ENCODE peak calls at places on chromosomes 12 and 14, in five cellular contexts. One of them, this sample, is unnamed.

GRCh38 chr14:76962303-76962660 is 66.2 kb downstream of the IRF2BPL start:
- DNase-seq in GM12878: no peak
- DNase-seq in NT2/D1: no peak
- DNase-seq in HepG2: no peak
- DNase-seq in H1: no peak
- DNase-seq in this sample: no peak

GRCh38 chr12:10740182-10740581 is 17.1 kb upstream of the YBX3 start:
- DNase-seq in GM12878: no peak
- DNase-seq in NT2/D1: peak; percentile 57
- DNase-seq in HepG2: peak; percentile 58
- DNase-seq in H1: no peak
- DNase-seq in this sample: no peak

GRCh38 chr12:80412343-80412953 is 31.6 kb upstream of the PTPRQ start:
- DNase-seq in GM12878: no peak
- DNase-seq in NT2/D1: peak; percentile 38
- DNase-seq in HepG2: peak; percentile 40
- DNase-seq in H1: no peak
- DNase-seq in this sample: peak; percentile 25

GRCh38 chr12:62758216-62758615 is 176.7 kb downstream of the PPM1H start:
- DNase-seq in GM12878: no peak
- DNase-seq in NT2/D1: no peak
- DNase-seq in HepG2: no peak
- DNase-seq in H1: no peak
- DNase-seq in this sample: no peak

GRCh38 chr14:103753809-103754208 is 38.2 kb downstream of the ZFYVE21 start:
- DNase-seq in GM12878: no peak
- DNase-seq in NT2/D1: no peak
- DNase-seq in HepG2: no peak
- DNase-seq in H1: no peak
- DNase-seq in this sample: no peak

GRCh38 chr12:125092872-125093680 is 27.8 kb downstream of the AACS start:
- DNase-seq in GM12878: no peak
- DNase-seq in NT2/D1: no peak
- DNase-seq in HepG2: peak; percentile 92
- DNase-seq in H1: no peak
- DNase-seq in this sample: no peak

GRCh38 chr14:68935761-68936209 is 43.3 kb downstream of the ACTN1 start:
- DNase-seq in GM12878: no peak
- DNase-seq in NT2/D1: no peak
- DNase-seq in HepG2: no peak
- DNase-seq in H1: no peak
- DNase-seq in this sample: no peak

GRCh38 chr14:85399196-85399595 is 130.7 kb upstream of the FLRT2 start:
- DNase-seq in GM12878: no peak
- DNase-seq in NT2/D1: no peak
- DNase-seq in HepG2: no peak
- DNase-seq in H1: no peak
- DNase-seq in this sample: no peak

GRCh38 chr14:39025810-39026627 is 77.0 kb downstream of the SEC23A start:
- DNase-seq in GM12878: no peak
- DNase-seq in NT2/D1: no peak
- DNase-seq in HepG2: peak; percentile 87
- DNase-seq in H1: no peak
- DNase-seq in this sample: no peak

GRCh38 chr12:109115758-109116610 is at the start of gene ACACB:
- DNase-seq in GM12878: no peak
- DNase-seq in NT2/D1: no peak
- DNase-seq in HepG2: peak; percentile 94
- DNase-seq in H1: no peak
- DNase-seq in this sample: no peak

GRCh38 chr12:30878034-30878433 is 48.5 kb upstream of the TSPAN11 start:
- DNase-seq in GM12878: no peak
- DNase-seq in NT2/D1: no peak
- DNase-seq in HepG2: no peak
- DNase-seq in H1: no peak
- DNase-seq in this sample: no peak

GRCh38 chr12:123115409-123116111 is 35.3 kb downstream of the PITPNM2 start:
- DNase-seq in GM12878: peak; percentile 8
- DNase-seq in NT2/D1: no peak
- DNase-seq in HepG2: no peak
- DNase-seq in H1: no peak
- DNase-seq in this sample: no peak

GRCh38 chr12:31687101-31687527 is 27.6 kb downstream of the ETFBKMT start:
- DNase-seq in GM12878: peak; percentile 66
- DNase-seq in NT2/D1: no peak
- DNase-seq in HepG2: no peak
- DNase-seq in H1: no peak
- DNase-seq in this sample: no peak

GRCh38 chr12:54217774-54218221 is 29.0 kb upstream of the SMUG1 start:
- DNase-seq in GM12878: no peak
- DNase-seq in NT2/D1: no peak
- DNase-seq in HepG2: no peak
- DNase-seq in H1: peak; percentile 86
- DNase-seq in this sample: no peak

DNA sequence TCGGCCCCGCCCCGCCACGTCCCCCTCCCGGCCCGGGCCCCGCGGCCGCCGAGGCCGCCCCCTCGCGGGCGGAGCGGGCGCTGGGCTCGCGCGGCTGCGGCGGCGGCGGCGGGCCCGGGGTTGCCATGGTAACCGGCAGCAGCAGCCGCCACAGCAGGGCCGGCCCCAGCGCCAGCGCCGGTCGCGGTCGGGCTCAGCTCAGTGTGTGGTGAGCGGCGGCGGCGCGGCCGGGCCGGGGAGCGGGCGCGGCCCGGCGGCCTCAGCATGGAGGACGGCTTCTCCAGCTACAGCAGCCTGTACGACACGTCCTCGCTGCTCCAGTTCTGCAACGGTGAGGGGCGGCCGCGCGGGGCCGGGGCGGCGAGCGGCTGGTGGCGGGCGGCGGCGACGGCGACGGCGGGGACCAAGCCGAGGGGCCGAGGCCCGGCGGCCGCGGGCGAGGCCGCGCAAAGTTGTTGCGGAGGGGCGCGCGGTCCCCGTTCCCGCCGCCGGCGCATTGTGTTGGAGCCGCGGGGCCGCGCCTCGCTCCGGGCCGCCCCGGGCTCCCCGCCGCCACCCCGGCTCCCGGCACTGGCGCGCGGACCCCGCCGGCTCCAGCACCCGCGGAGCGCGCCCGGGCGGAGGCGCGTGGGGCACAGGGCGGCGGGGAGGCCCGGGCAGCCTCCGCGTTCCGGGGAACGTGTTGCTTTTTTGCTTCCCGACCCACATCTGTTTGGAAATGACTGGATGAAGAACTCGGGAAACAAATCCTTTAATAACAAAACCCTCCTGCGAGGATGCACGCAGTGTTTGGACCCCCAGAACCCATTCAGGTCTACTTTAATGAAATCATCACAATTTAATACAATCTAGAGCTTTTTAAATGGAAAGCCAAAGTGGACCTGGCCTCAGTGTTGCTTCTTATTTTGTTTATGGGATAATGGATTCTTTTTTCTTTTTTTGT is at the start of gene EML1:
- DNase-seq in GM12878: no peak
- DNase-seq in NT2/D1: peak; percentile 51
- DNase-seq in HepG2: peak; percentile 41
- DNase-seq in H1: peak; percentile 86
- DNase-seq in this sample: peak; percentile 96
- TF ChIP-seq SUZ12 in GM12878: peak; percentile 43
- TF ChIP-seq SUZ12 in NT2/D1: no peak
- TF ChIP-seq SUZ12 in HepG2: no peak
- TF ChIP-seq SUZ12 in H1: no peak
- TF ChIP-seq SUZ12 in this sample: no peak

GRCh38 chr14:37403656-37404055 is 191.4 kb downstream of the FOXA1 start:
- DNase-seq in GM12878: no peak
- DNase-seq in NT2/D1: no peak
- DNase-seq in HepG2: no peak
- DNase-seq in H1: no peak
- DNase-seq in this sample: no peak
- TF ChIP-seq SUZ12 in GM12878: no peak
- TF ChIP-seq SUZ12 in NT2/D1: no peak
- TF ChIP-seq SUZ12 in HepG2: no peak
- TF ChIP-seq SUZ12 in H1: no peak
- TF ChIP-seq SUZ12 in this sample: no peak

DNA sequence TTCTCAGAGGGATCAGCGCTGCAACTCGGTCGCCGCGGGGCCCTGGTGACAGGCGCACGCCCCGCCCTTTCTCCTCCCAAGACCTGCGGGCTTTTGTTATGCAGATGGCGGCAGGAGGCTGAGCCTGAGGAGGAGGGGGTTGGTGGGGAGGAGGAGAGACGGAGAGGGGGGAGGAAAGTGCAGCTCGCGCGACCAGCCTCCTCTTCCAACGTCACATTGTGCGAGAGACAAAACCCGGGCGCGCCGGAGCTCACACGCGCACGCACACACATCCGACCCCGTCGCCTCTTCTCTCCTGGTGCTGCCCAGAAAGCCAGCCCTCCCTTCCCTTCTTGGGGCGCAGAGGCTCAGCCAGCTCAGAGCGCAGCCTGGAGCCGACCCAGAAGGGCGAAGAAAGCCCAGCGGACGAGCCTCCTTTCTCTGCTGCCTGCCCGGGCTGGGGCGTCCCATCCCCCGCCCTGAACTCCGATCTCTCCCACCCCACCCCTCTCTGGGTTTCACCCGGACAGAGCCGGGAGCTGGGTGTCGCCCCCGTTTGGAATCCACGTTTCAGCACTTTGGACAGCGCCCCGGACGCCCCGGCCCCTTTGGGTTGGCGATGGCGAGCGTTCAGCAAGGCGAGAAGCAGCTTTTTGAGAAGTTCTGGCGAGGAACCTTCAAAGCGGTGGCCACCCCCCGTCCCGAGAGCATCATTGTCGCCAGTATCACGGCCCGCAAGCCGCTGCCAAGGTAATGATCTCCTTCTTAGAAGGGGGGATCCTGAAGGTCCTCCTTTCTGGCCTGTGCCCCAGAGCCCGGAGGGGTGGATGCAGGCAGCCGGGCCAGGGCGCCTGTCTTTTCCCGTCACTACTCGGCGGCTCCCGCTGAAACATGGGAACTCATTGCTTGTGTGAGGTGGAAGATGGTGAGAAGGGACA is at the start of gene SRRM4:
- DNase-seq in GM12878: no peak
- DNase-seq in NT2/D1: peak; percentile 92
- DNase-seq in HepG2: no peak
- DNase-seq in H1: peak; percentile 95
- DNase-seq in this sample: no peak
- TF ChIP-seq SUZ12 in GM12878: no peak
- TF ChIP-seq SUZ12 in NT2/D1: no peak
- TF ChIP-seq SUZ12 in HepG2: no peak
- TF ChIP-seq SUZ12 in H1: no peak
- TF ChIP-seq SUZ12 in this sample: no peak

GRCh38 chr12:98007963-98008362 is 507.4 kb upstream of the TMPO start:
- DNase-seq in GM12878: no peak
- DNase-seq in NT2/D1: no peak
- DNase-seq in HepG2: no peak
- DNase-seq in H1: no peak
- DNase-seq in this sample: no peak

GRCh38 chr12:98002887-98003493 is 512.4 kb upstream of the TMPO start:
- DNase-seq in GM12878: no peak
- DNase-seq in NT2/D1: peak; percentile 74
- DNase-seq in HepG2: peak; percentile 36
- DNase-seq in H1: peak; percentile 75
- DNase-seq in this sample: peak; percentile 47
- TF ChIP-seq SUZ12 in GM12878: no peak
- TF ChIP-seq SUZ12 in NT2/D1: no peak
- TF ChIP-seq SUZ12 in HepG2: no peak
- TF ChIP-seq SUZ12 in H1: no peak
- TF ChIP-seq SUZ12 in this sample: no peak

GRCh38 chr14:22715186-22715812 is 51.2 kb upstream of the OXA1L start:
- DNase-seq in GM12878: no peak
- DNase-seq in NT2/D1: no peak
- DNase-seq in HepG2: no peak
- DNase-seq in H1: peak; percentile 49
- DNase-seq in this sample: no peak
- TF ChIP-seq SUZ12 in GM12878: no peak
- TF ChIP-seq SUZ12 in NT2/D1: no peak
- TF ChIP-seq SUZ12 in HepG2: no peak
- TF ChIP-seq SUZ12 in H1: no peak
- TF ChIP-seq SUZ12 in this sample: no peak

GRCh38 chr12:7459973-7460372 is 16.0 kb upstream of the CD163L1 start:
- DNase-seq in GM12878: no peak
- DNase-seq in NT2/D1: no peak
- DNase-seq in HepG2: no peak
- DNase-seq in H1: no peak
- DNase-seq in this sample: no peak

DNA sequence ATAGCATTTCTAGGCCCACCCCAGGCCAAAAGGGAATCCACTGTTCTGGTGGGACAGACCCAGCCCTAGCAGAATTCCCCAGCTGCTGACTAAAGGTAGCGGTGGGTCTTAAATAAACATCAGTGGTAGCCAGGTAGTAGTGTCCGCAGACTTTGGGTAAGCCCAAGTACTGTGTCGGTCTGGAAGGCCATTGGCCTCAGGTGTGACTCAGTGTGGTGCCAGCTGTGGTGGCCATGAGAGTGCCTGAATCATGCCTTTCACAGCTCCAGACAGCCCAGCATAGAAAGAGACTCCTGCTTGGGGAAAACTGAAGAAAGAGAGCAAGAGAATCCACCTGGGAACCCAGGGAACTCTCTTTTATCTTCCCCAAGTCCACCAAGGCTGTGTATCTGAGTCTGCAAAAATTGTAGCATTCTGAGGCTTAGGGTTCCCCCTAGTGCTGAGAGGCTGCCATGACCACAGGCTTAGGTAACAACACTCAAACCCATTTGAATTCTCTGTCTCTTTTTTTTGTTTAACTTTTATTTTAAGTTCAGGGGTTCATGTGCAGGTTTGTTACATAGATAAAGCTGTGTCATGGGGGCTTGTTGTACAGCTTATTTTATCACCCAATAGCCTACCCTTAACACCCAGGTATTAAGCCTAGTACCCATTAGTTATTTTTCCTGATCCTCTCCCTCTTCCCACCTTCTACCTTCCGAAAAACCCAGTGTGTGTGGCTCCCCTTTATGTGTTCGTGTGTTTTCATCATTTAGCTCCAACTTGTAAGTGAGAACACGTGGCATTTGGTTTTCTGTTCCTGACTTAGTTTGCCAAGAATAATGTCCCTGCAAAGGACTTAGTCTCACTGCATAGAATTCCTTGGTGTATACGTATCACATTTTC is 16.7 kb upstream of the CD163L1 start:
- DNase-seq in GM12878: no peak
- DNase-seq in NT2/D1: peak; percentile 93
- DNase-seq in HepG2: peak; percentile 46
- DNase-seq in H1: peak; percentile 83
- DNase-seq in this sample: peak; percentile 45
- TF ChIP-seq SUZ12 in GM12878: no peak
- TF ChIP-seq SUZ12 in NT2/D1: no peak
- TF ChIP-seq SUZ12 in HepG2: no peak
- TF ChIP-seq SUZ12 in H1: no peak
- TF ChIP-seq SUZ12 in this sample: no peak

DNA sequence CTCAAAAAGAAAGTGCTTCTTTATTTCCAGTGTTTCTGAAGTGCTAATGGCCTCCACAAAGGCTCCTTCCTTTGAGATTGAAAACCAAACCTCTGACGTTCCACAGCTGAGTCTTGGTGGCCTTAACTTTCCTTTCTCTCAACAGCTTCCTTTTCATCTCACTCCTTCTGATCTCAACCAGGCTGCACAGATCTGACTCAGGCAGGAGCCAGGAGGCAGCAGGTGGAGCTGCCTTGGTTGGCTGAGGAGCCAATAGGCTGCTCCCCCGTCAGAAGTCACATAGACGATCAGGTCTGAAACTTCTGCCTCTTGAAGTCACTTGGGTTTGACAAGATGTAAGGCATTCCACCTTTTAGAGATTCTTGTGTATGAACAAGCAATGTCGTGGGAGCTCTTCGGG is 9.1 kb upstream of the KCNA5 start:
- DNase-seq in GM12878: no peak
- DNase-seq in NT2/D1: no peak
- DNase-seq in HepG2: no peak
- DNase-seq in H1: no peak
- DNase-seq in this sample: no peak
- TF ChIP-seq SUZ12 in GM12878: no peak
- TF ChIP-seq SUZ12 in NT2/D1: no peak
- TF ChIP-seq SUZ12 in HepG2: no peak
- TF ChIP-seq SUZ12 in H1: no peak
- TF ChIP-seq SUZ12 in this sample: no peak

This sample was measured in HEK293T.